ENCODE peak calls at places on chromosomes 7 and 10, in ten cellular contexts. One of them, this sample, is unnamed.

GRCh38 chr7:111485981-111486380 is 76.3 kb downstream of the IMMP2L start:
- DNase-seq in fibroblast of lung: no peak
- DNase-seq in amniotic epithelial cell: no peak
- DNase-seq in tibial nerve: no peak
- DNase-seq in ELF-1: no peak
- DNase-seq in right cardiac atrium: no peak
- DNase-seq in naive thymus-derived CD8-positive, alpha-beta T cell: no peak
- DNase-seq in islet precursor cell: no peak
- DNase-seq in upper lobe of right lung: no peak
- DNase-seq in M059J: no peak
- DNase-seq in this sample: peak

GRCh38 chr10:18651324-18652007 is at the start of gene NSUN6:
- DNase-seq in fibroblast of lung: peak
- DNase-seq in amniotic epithelial cell: peak
- DNase-seq in tibial nerve: peak
- DNase-seq in ELF-1: peak
- DNase-seq in right cardiac atrium: peak
- DNase-seq in naive thymus-derived CD8-positive, alpha-beta T cell: peak
- DNase-seq in islet precursor cell: peak
- DNase-seq in upper lobe of right lung: peak
- DNase-seq in M059J: peak
- DNase-seq in this sample: peak

GRCh38 chr7:121440857-121441503 is 44.9 kb upstream of the FAM3C start:
- DNase-seq in fibroblast of lung: no peak
- DNase-seq in amniotic epithelial cell: no peak
- DNase-seq in tibial nerve: no peak
- DNase-seq in ELF-1: no peak
- DNase-seq in right cardiac atrium: peak
- DNase-seq in naive thymus-derived CD8-positive, alpha-beta T cell: no peak
- DNase-seq in islet precursor cell: no peak
- DNase-seq in upper lobe of right lung: no peak
- DNase-seq in M059J: peak
- DNase-seq in this sample: no peak

GRCh38 chr10:118542205-118542604 is 53.2 kb downstream of the PRLHR start:
- DNase-seq in fibroblast of lung: no peak
- DNase-seq in amniotic epithelial cell: no peak
- DNase-seq in tibial nerve: no peak
- DNase-seq in ELF-1: no peak
- DNase-seq in right cardiac atrium: no peak
- DNase-seq in naive thymus-derived CD8-positive, alpha-beta T cell: no peak
- DNase-seq in islet precursor cell: no peak
- DNase-seq in upper lobe of right lung: no peak
- DNase-seq in M059J: no peak
- DNase-seq in this sample: no peak

GRCh38 chr10:77103213-77103612 is 534.4 kb downstream of the KCNMA1 start:
- DNase-seq in fibroblast of lung: no peak
- DNase-seq in amniotic epithelial cell: no peak
- DNase-seq in tibial nerve: no peak
- DNase-seq in ELF-1: no peak
- DNase-seq in right cardiac atrium: no peak
- DNase-seq in naive thymus-derived CD8-positive, alpha-beta T cell: no peak
- DNase-seq in islet precursor cell: no peak
- DNase-seq in upper lobe of right lung: no peak
- DNase-seq in M059J: no peak
- DNase-seq in this sample: no peak

GRCh38 chr10:101561068-101561915 is 26.8 kb downstream of the POLL start:
- DNase-seq in fibroblast of lung: no peak
- DNase-seq in amniotic epithelial cell: no peak
- DNase-seq in tibial nerve: no peak
- DNase-seq in ELF-1: no peak
- DNase-seq in right cardiac atrium: no peak
- DNase-seq in naive thymus-derived CD8-positive, alpha-beta T cell: no peak
- DNase-seq in islet precursor cell: peak
- DNase-seq in upper lobe of right lung: no peak
- DNase-seq in M059J: no peak
- DNase-seq in this sample: no peak

GRCh38 chr7:2116903-2117680 is 115.7 kb downstream of the MAD1L1 start:
- DNase-seq in fibroblast of lung: peak
- DNase-seq in amniotic epithelial cell: peak
- DNase-seq in tibial nerve: no peak
- DNase-seq in ELF-1: no peak
- DNase-seq in right cardiac atrium: peak
- DNase-seq in naive thymus-derived CD8-positive, alpha-beta T cell: no peak
- DNase-seq in islet precursor cell: no peak
- DNase-seq in upper lobe of right lung: no peak
- DNase-seq in M059J: peak
- DNase-seq in this sample: peak

GRCh38 chr7:129951076-129952011 is 1.4 kb downstream of the UBE2H start:
- DNase-seq in fibroblast of lung: no peak
- DNase-seq in amniotic epithelial cell: peak
- DNase-seq in tibial nerve: peak
- DNase-seq in ELF-1: peak
- DNase-seq in right cardiac atrium: no peak
- DNase-seq in naive thymus-derived CD8-positive, alpha-beta T cell: no peak
- DNase-seq in islet precursor cell: no peak
- DNase-seq in upper lobe of right lung: peak
- DNase-seq in M059J: peak
- DNase-seq in this sample: peak

GRCh38 chr7:1864126-1864940 is 194.3 kb downstream of the ELFN1 start:
- DNase-seq in fibroblast of lung: no peak
- DNase-seq in amniotic epithelial cell: no peak
- DNase-seq in tibial nerve: no peak
- DNase-seq in ELF-1: peak
- DNase-seq in right cardiac atrium: no peak
- DNase-seq in naive thymus-derived CD8-positive, alpha-beta T cell: no peak
- DNase-seq in islet precursor cell: no peak
- DNase-seq in upper lobe of right lung: no peak
- DNase-seq in M059J: no peak
- DNase-seq in this sample: no peak

GRCh38 chr7:150406565-150407421 is 27.7 kb downstream of the ZNF775 start:
- DNase-seq in fibroblast of lung: no peak
- DNase-seq in amniotic epithelial cell: peak
- DNase-seq in tibial nerve: no peak
- DNase-seq in ELF-1: no peak
- DNase-seq in right cardiac atrium: no peak
- DNase-seq in naive thymus-derived CD8-positive, alpha-beta T cell: no peak
- DNase-seq in islet precursor cell: no peak
- DNase-seq in upper lobe of right lung: peak
- DNase-seq in M059J: peak
- DNase-seq in this sample: no peak

GRCh38 chr7:40698921-40699260 is 564.1 kb downstream of the SUGCT start:
- DNase-seq in fibroblast of lung: no peak
- DNase-seq in amniotic epithelial cell: no peak
- DNase-seq in tibial nerve: no peak
- DNase-seq in ELF-1: no peak
- DNase-seq in right cardiac atrium: no peak
- DNase-seq in naive thymus-derived CD8-positive, alpha-beta T cell: no peak
- DNase-seq in islet precursor cell: no peak
- DNase-seq in upper lobe of right lung: no peak
- DNase-seq in M059J: no peak
- DNase-seq in this sample: no peak

This sample was measured in astrocyte of the hippocampus.